ENCODE peak calls at places on chromosomes 11 and 22, in four cellular contexts. E is transverse colon, C is A549, P is esophagus squamous epithelium. A is an unnamed sample.

GRCh38 chr11:86798988-86799387 is 1.4 kb upstream of the PRSS23 start:
- DNase-seq in E (no peak), C (peak), P (no peak), A (no peak)

GRCh38 chr11:126061707-126062678 is 673 bp downstream of the CDON start:
- DNase-seq in E (peak), C (peak), P (no peak), A (no peak)

GRCh38 chr11:35483131-35483800 is 42.1 kb downstream of the PAMR1 start:
- DNase-seq in E (no peak), C (no peak), P (no peak), A (no peak)

GRCh38 chr11:35390737-35391682 is 28.3 kb downstream of the SLC1A2 start:
- DNase-seq in E (peak), C (peak), P (no peak), A (no peak)

GRCh38 chr22:46500201-46500600 is 37.2 kb downstream of the CELSR1 start:
- DNase-seq in E (no peak), C (no peak), P (no peak), A (no peak)

GRCh38 chr22:32532819-32533128 is 58.2 kb downstream of the FBXO7 start:
- DNase-seq in E (no peak), C (no peak), P (no peak), A (no peak)

GRCh38 chr11:60786811-60787567 is 1.9 kb downstream of the MS4A10 start:
- DNase-seq in E (peak), C (peak), P (no peak), A (no peak)

GRCh38 chr11:19102521-19102900 is 14.5 kb upstream of the ZDHHC13 start:
- DNase-seq in E (peak), C (no peak), P (no peak), A (no peak)

GRCh38 chr11:44726278-44727113 is at the start of gene TSPAN18:
- DNase-seq in E (no peak), C (no peak), P (no peak), A (peak)

GRCh38 chr22:17881366-17881765 is 107.1 kb upstream of the BID start:
- DNase-seq in E (no peak), C (no peak), P (no peak), A (no peak)

GRCh38 chr11:2778630-2779498 is 79.1 kb upstream of the KCNQ1OT1 start:
- DNase-seq in E (peak), C (peak), P (no peak), A (peak)

GRCh38 chr11:117989351-117990102 is 3.3 kb downstream of the IL10RA start:
- DNase-seq in E (no peak), C (no peak), P (no peak), A (no peak)
- H3K4me3 ChIP-seq in E (peak), C (no peak), P (peak), A (no peak)

DNA sequence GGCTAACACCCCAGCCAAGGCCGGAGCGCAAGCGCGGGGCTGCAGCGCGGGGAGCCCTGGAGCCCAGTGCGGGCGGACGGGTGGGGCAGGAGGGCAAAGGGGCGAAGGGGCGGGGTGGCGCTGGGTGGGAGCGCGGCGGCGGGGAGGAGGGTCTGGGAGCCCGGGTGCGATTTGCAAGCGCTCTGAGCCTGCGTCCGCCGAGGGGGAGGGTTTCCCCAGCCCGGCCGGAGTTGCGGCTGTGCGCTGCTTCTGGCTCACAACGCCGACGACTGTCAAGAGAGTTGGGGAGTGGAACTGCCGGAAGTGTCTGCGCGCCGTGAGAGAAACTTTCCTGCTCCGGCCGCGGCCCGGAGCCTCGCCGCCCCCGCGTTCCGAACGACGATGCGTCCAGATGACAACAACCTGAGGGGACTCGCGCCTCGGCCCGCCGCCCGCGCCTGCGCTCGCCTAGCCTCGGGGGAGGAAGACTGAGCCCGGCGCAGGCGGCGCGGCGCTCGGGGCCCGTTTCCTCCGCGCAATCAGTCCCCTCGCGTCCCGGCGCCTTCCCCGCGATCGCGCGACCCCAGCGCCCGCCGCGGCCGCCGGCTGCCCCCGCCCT is at the start of gene ARHGAP42:
- DNase-seq in E (peak), C (peak), P (no peak), A (peak)
- H3K4me3 ChIP-seq in E (peak), C (peak), P (peak), A (peak)

DNA sequence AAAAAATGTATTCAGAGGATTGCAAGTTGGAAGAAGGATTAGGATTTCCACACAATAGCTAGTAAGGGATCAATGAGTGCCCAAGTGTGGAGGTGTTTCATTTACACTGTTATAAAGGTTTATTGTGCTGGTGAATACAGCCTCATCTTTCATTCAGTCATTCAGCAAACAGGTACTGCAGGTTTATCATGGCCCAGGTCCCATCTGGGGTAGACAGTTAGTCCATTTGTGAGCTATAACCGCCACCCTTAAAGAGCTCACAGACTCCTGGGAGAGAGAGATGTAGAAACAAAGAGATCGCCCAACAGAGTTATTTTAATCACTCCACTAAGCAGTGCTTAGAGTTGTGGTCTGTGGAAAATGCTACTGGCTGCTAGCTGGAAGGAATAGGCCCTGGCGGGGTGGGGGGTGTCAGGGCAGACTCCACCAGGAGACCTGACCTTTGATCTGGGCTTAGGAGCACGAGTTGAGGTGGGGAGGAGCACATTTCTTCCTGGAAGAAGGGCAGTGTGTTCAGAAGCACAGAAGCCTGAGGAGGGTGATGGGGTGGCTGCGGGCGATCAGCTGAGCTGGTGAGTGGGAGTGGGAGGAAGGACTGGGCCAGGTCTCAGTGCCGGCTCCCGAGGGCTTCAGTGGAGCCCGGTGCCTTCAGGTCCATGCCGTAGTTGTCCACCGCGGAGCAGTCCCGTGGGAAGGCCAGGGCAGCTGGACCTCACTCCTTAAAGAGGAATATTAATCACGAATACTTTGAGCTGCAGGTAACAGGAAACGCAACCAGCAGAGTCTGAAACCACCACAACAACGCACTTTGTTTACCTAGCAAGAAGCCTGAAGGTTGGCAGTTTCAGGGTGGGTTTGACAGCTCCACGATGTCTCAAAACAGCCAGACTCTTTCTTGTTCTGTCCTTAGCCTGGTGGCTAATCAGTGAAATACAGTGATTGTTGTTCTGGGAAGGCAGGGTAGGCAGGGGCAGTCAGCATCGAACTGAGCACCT is 11.2 kb downstream of the TOM1 start:
- DNase-seq in E (peak), C (no peak), P (no peak), A (no peak)
- H3K4me3 ChIP-seq in E (no peak), C (no peak), P (no peak), A (no peak)

GRCh38 chr11:75565221-75565814 is 3.3 kb downstream of the SERPINH1 start:
- DNase-seq in E (peak), C (peak), P (no peak), A (no peak)

GRCh38 chr11:75566763-75567279 is 4.8 kb downstream of the SERPINH1 start:
- DNase-seq in E (no peak), C (no peak), P (no peak), A (no peak)

GRCh38 chr11:75567971-75568370 is 5.9 kb downstream of the SERPINH1 start:
- DNase-seq in E (no peak), C (no peak), P (no peak), A (no peak)

GRCh38 chr11:75563978-75564552 is 2.0 kb downstream of the SERPINH1 start:
- DNase-seq in E (peak), C (no peak), P (no peak), A (peak)

GRCh38 chr11:75565916-75566762 is 4.1 kb downstream of the SERPINH1 start:
- DNase-seq in E (no peak), C (no peak), P (no peak), A (no peak)
- H3K4me3 ChIP-seq in E (no peak), C (no peak), P (no peak), A (no peak)